ENCODE peak calls at places on chromosome 15, in four cellular contexts. U is H1, Z is HT1080, A is Karpas-422. T is an unnamed sample.

GRCh38 chr15:41105348-41106334 is 10.4 kb downstream of the INO80 start:
- DNase-seq in Z (peak), U (no peak), A (no peak), T (no peak)

GRCh38 chr15:72116680-72117447 is 1.1 kb downstream of the MYO9A start:
- DNase-seq in A (peak), Z (peak), U (no peak), T (peak)

GRCh38 chr15:64636541-64636940 is 138.8 kb downstream of the RBPMS2 start:
- DNase-seq in A (no peak), Z (no peak), U (no peak), T (no peak)

GRCh38 chr15:86653344-86654192 is 573.9 kb downstream of the AGBL1 start:
- DNase-seq in Z (no peak), A (no peak), U (no peak), T (no peak)

GRCh38 chr15:90812881-90813280 is 55.5 kb upstream of the FURIN start:
- DNase-seq in U (no peak), A (no peak), Z (no peak), T (no peak)

GRCh38 chr15:66067687-66068086 is 185.9 kb downstream of the MEGF11 start:
- DNase-seq in Z (no peak), U (no peak), A (no peak), T (no peak)

GRCh38 chr15:84833447-84833846 is 16.3 kb downstream of the ALPK3 start:
- DNase-seq in Z (peak), U (no peak), A (no peak), T (no peak)

GRCh38 chr15:71109130-71109529 is 6.1 kb upstream of the THSD4 start:
- DNase-seq in Z (peak), A (no peak), U (no peak), T (no peak)

GRCh38 chr15:64010719-64011118 is 35.6 kb downstream of the DAPK2 start:
- DNase-seq in A (peak), Z (peak), U (no peak), T (peak)

GRCh38 chr15:77503240-77503639 is 82.6 kb downstream of the HMG20A start:
- DNase-seq in U (peak), Z (no peak), A (no peak), T (no peak)

GRCh38 chr15:23384371-23384770 is 29.8 kb downstream of the GOLGA8S start:
- DNase-seq in A (no peak), U (no peak), Z (no peak), T (no peak)

GRCh38 chr15:71779073-71779797 is 31.1 kb upstream of the NR2E3 start:
- DNase-seq in Z (no peak), A (no peak), U (no peak), T (no peak)

GRCh38 chr15:37098468-37099320 is 1.7 kb downstream of the MEIS2 start:
- DNase-seq in A (peak), Z (no peak), U (no peak), T (peak)

GRCh38 chr15:98501632-98502031 is 146.7 kb upstream of the IGF1R start:
- DNase-seq in U (no peak), Z (no peak), A (no peak), T (no peak)

GRCh38 chr15:64249842-64250575 is 87.2 kb upstream of the PPIB start:
- DNase-seq in A (no peak), Z (no peak), U (no peak), T (no peak)

GRCh38 chr15:62307551-62307950 is 142.5 kb upstream of the C2CD4B start:
- DNase-seq in U (no peak), A (no peak), Z (peak), T (no peak)

GRCh38 chr15:53837263-53837662 is 77.8 kb upstream of the WDR72 start:
- DNase-seq in Z (no peak), A (no peak), U (no peak), T (no peak)

GRCh38 chr15:58490405-58491150 is 58.8 kb downstream of the LIPC start:
- DNase-seq in Z (no peak), U (no peak), A (no peak), T (no peak)

GRCh38 chr15:70289191-70289955 is 191.7 kb upstream of the TLE3 start:
- DNase-seq in Z (no peak), A (no peak), U (no peak), T (no peak)

GRCh38 chr15:20280933-20281463 is 260.6 kb downstream of the GOLGA6L6 start:
- DNase-seq in U (no peak), A (no peak), Z (no peak), T (no peak)

GRCh38 chr15:43749690-43750345 is 3.6 kb downstream of the PDIA3 start:
- DNase-seq in Z (no peak), A (peak), U (no peak), T (peak)

GRCh38 chr15:96270581-96271172 is 59.8 kb upstream of the NR2F2 start:
- DNase-seq in A (no peak), U (no peak), Z (peak), T (no peak)

GRCh38 chr15:100880139-100880896 is 687 bp downstream of the ALDH1A3 start:
- DNase-seq in Z (no peak), A (no peak), U (peak), T (no peak)

GRCh38 chr15:53037904-53038303 is 247.8 kb upstream of the ONECUT1 start:
- DNase-seq in U (no peak), A (no peak), Z (no peak), T (no peak)

GRCh38 chr15:50135123-50135541 is 16.1 kb upstream of the ATP8B4 start:
- DNase-seq in U (no peak), A (no peak), Z (peak), T (no peak)

GRCh38 chr15:78087944-78088772 is 4.2 kb upstream of the SH2D7 start:
- DNase-seq in U (no peak), A (peak), Z (no peak), T (peak)

GRCh38 chr15:89167267-89168176 is 53.9 kb downstream of the RLBP1 start:
- DNase-seq in U (no peak), Z (peak), A (no peak), T (no peak)